ENCODE peak calls at places on chromosome 14, in six cellular contexts. D, T, E, G, Z and B are unnamed samples. For H3K4me1, the result is how much of the 10 kb centered on the place peaks cover.

GRCh38 chr14:65015391-65015790 is 28.7 kb downstream of the FNTB start:
- DNase-seq in E (no peak), D (no peak), Z (no peak), G (no peak), T (no peak), B (no peak)

GRCh38 chr14:75995372-75996041 is 9.9 kb downstream of the IFT43 start:
- DNase-seq in D (peak), G (no peak), T (no peak), E (no peak), Z (peak), B (no peak)

GRCh38 chr14:90522585-90523191 is 125.9 kb downstream of the CALM1 start:
- DNase-seq in E (no peak), G (no peak), T (no peak), D (no peak), Z (no peak), B (no peak)

GRCh38 chr14:32800320-32800719 is 138.4 kb upstream of the NPAS3 start:
- DNase-seq in Z (no peak), T (no peak), G (no peak), D (no peak), E (no peak), B (no peak)

GRCh38 chr14:90088160-90088559 is 26.4 kb downstream of the KCNK13 start:
- DNase-seq in T (no peak), E (no peak), Z (no peak), G (no peak), D (no peak), B (no peak)

GRCh38 chr14:75150150-75150549 is 23.3 kb upstream of the NEK9 start:
- DNase-seq in D (no peak), T (no peak), E (no peak), Z (no peak), G (no peak), B (peak)

GRCh38 chr14:36981832-36982528 is 190.4 kb downstream of the SLC25A21 start:
- DNase-seq in G (no peak), T (no peak), Z (no peak), E (no peak), D (peak), B (no peak)

GRCh38 chr14:64232095-64232830 is 61.9 kb downstream of the ESR2 start:
- DNase-seq in Z (no peak), D (peak), T (no peak), E (no peak), G (no peak), B (peak)

GRCh38 chr14:94769413-94770250 is at the start of gene GSC:
- DNase-seq in G (no peak), D (peak), Z (peak), T (peak), E (no peak), B (peak)

GRCh38 chr14:96653597-96653996 is 143.6 kb upstream of the VRK1 start:
- DNase-seq in G (no peak), Z (no peak), E (no peak), T (no peak), D (no peak), B (no peak)

GRCh38 chr14:30550335-30550734 is 8.6 kb upstream of the G2E3 start:
- DNase-seq in E (no peak), Z (peak), T (no peak), D (peak), G (no peak), B (no peak)

GRCh38 chr14:51650721-51651387 is 856 bp upstream of the FRMD6 start:
- DNase-seq in Z (peak), G (no peak), D (no peak), T (peak), E (peak), B (no peak)

GRCh38 chr14:73770977-73771847 is 57.0 kb upstream of the PNMA1 start:
- DNase-seq in G (no peak), T (peak), Z (peak), D (no peak), E (no peak), B (no peak)
- H3K4me1 ChIP-seq in G (under half), T (under half), Z (under half), D (under half), E (under half), B (under half)

DNA sequence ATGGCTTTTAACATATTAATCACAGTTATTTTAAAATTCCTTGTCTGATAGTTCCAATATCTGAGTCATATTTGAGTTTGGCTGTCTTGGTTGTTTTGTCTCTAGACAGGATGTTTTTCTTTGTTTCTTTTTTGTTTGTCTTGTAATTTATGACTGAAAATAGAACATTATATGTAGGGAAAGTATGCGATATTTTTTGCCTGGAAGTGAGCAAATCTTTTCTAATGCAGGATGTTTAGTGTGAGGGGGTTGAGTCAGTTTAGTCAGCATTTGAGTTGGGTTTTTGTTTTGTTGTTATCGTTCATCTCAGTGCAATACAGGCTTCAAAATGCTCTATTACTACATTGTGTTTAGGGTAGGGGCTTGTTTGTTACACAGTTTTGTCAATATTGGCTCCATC is 239.8 kb downstream of the SNAPC1 start:
- DNase-seq in G (no peak), Z (no peak), D (no peak), E (no peak), T (no peak), B (no peak)
- H4K91ac ChIP-seq in G (no peak), Z (no peak), D (peak), E (no peak), T (no peak), B (no peak)

GRCh38 chr14:99271951-99272668 is at the start of gene BCL11B:
- DNase-seq in T (peak), E (no peak), D (peak), G (no peak), Z (peak), B (peak)
- H2BK120ac ChIP-seq in T (no peak), E (no peak), D (no peak), G (no peak), Z (no peak), B (peak)

GRCh38 chr14:57875985-57876384 is 10.1 kb upstream of the SLC35F4 start:
- DNase-seq in D (no peak), Z (no peak), E (no peak), G (no peak), T (no peak), B (no peak)

GRCh38 chr14:57870686-57871457 is 5.0 kb upstream of the SLC35F4 start:
- DNase-seq in Z (no peak), D (no peak), G (no peak), E (no peak), T (no peak), B (no peak)

GRCh38 chr14:57869530-57870088 is 3.7 kb upstream of the SLC35F4 start:
- DNase-seq in G (no peak), D (no peak), Z (no peak), E (no peak), T (no peak), B (no peak)

GRCh38 chr14:57875296-57875695 is 9.4 kb upstream of the SLC35F4 start:
- DNase-seq in Z (no peak), G (no peak), T (no peak), D (no peak), E (no peak), B (no peak)

DNA sequence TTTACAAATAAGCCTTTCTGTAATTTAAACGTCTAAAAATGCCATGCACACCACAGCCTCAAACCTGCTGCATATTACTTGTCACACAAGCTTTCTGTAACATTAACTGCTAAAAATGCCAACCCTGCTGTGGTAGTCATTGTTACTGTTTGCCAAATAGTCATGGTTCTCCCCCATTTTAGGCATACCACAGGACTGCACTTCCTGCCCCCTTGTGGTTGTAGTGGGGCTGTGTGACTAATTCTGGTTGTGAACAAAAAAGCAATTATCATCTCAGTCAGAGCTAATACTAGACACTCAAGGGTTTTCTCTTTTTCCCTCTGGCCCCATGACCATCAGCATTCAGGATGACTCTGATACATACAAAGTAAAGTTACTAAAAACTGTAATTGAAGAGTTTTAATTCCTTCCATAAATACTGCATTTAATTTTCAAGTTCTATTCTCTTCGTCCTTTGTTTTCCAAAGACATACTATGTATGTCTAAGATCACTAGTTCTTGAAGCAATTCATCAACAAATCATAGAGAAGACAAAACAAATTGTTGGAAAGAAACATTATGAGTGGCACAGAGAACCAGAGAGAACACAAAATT is 5.7 kb upstream of the SLC35F4 start:
- DNase-seq in T (peak), E (peak), Z (peak), D (peak), G (no peak), B (peak)
- H3K4me1 ChIP-seq in T (under half), E (under half), Z (under half), D (under half), G (under half), B (under half)

GRCh38 chr14:69183735-69184134 is 7.6 kb upstream of the EXD2 start:
- DNase-seq in T (peak), E (no peak), D (peak), G (peak), Z (no peak), B (peak)
- H4K91ac ChIP-seq in T (no peak), E (no peak), D (no peak), G (no peak), Z (no peak), B (no peak)

GRCh38 chr14:105745433-105746123 is 219.2 kb downstream of the TMEM121 start:
- DNase-seq in D (no peak), G (no peak), E (no peak), Z (no peak), T (no peak), B (no peak)

GRCh38 chr14:105746124-105746514 is 219.7 kb downstream of the TMEM121 start:
- DNase-seq in Z (no peak), D (no peak), E (no peak), T (no peak), G (no peak), B (no peak)

GRCh38 chr14:105742531-105742848 is 216.1 kb downstream of the TMEM121 start:
- DNase-seq in Z (no peak), D (no peak), E (no peak), T (no peak), G (no peak), B (no peak)

GRCh38 chr14:105748204-105748578 is 221.8 kb downstream of the TMEM121 start:
- DNase-seq in Z (peak), E (no peak), T (no peak), G (no peak), D (no peak), B (no peak)
- H2BK120ac ChIP-seq in Z (no peak), E (no peak), T (no peak), G (no peak), D (no peak), B (no peak)

DNA sequence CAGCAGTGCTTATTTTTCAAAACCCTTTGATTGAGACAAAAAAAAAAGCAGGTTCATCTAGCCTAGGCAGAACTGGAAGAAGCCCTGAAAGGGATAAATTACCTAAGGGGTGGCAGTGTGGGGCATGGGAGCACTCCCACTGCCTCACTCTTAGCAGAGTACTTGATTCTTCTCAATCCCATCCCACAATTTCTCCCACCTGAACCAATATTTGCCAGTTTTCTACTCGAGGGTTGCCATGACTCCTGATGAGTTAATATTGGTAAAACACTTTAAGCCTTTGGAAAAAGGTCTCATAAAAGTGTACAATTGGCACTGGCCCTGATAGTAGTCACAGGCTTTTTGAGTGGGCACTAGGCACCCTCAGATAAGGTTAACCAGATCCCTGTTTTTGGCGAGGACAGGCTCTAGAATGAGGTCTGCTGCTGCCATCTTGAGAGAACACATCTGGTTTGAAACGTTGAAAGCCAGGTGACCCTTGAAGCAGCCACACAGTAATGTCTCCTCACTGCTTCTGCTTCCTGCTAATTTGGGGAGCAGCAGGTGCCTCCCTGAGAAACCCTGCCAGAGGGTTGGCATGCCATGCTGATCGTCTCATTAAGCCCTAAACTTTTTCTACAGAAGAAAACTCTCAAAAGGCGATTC is 320.0 kb downstream of the RAD51B start:
- DNase-seq in Z (no peak), D (no peak), T (no peak), G (no peak), E (no peak), B (no peak)
- H3K4me1 ChIP-seq in Z (under half), D (under half), T (under half), G (under half), E (under half), B (under half)